ENCODE peak calls at places on chromosomes 11 and 22, in eight cellular contexts. K is HFFc6, A is dorsolateral prefrontal cortex, O is fibroblast of pulmonary artery, B is tibial nerve, P is H9, Z is sigmoid colon, X is right lobe of liver. R is an unnamed sample.

GRCh38 chr11:65854161-65854592 is 3.8 kb downstream of the CFL1 start:
- DNase-seq in K (no peak), A (no peak), O (no peak), B (no peak), P (peak), Z (peak), X (no peak), R (no peak)

GRCh38 chr11:34075178-34075820 is 23.8 kb downstream of the CAPRIN1 start:
- DNase-seq in K (peak), A (no peak), O (peak), B (no peak), P (no peak), Z (no peak), X (no peak), R (no peak)

GRCh38 chr11:69041516-69041915 is 7.2 kb upstream of the TPCN2 start:
- DNase-seq in K (no peak), A (no peak), O (no peak), B (no peak), P (no peak), Z (no peak), X (no peak), R (no peak)

GRCh38 chr11:19714093-19714386 is 1.4 kb downstream of the NAV2 start:
- DNase-seq in K (no peak), A (no peak), O (no peak), B (no peak), P (no peak), Z (peak), X (no peak), R (no peak)

GRCh38 chr11:115887727-115888126 is 383.5 kb upstream of the CADM1 start:
- DNase-seq in K (no peak), A (no peak), O (no peak), B (no peak), P (no peak), Z (no peak), X (no peak), R (no peak)

GRCh38 chr11:8567597-8568198 is 26.3 kb downstream of the STK33 start:
- DNase-seq in K (no peak), A (no peak), O (no peak), B (no peak), P (no peak), Z (no peak), X (no peak), R (no peak)

GRCh38 chr22:39935622-39936021 is 24.6 kb upstream of the TMA7B start:
- DNase-seq in K (no peak), A (no peak), O (no peak), B (no peak), P (no peak), Z (no peak), X (no peak), R (no peak)

GRCh38 chr22:31923166-31923565 is 21.2 kb upstream of the YWHAH start:
- DNase-seq in K (no peak), A (no peak), O (peak), B (peak), P (no peak), Z (peak), X (peak), R (peak)

GRCh38 chr22:49753276-49753884 is 74.3 kb downstream of the BRD1 start:
- DNase-seq in K (peak), A (peak), O (no peak), B (no peak), P (no peak), Z (no peak), X (no peak), R (peak)

GRCh38 chr11:35418282-35418846 is 994 bp downstream of the SLC1A2 start:
- DNase-seq in K (no peak), A (peak), O (no peak), B (no peak), P (peak), Z (no peak), X (no peak), R (no peak)

GRCh38 chr11:10351768-10352641 is 47.1 kb downstream of the ADM start:
- DNase-seq in K (peak), A (no peak), O (peak), B (no peak), P (peak), Z (peak), X (peak), R (no peak)

GRCh38 chr11:120516461-120517389 is 5.2 kb downstream of the GRIK4 start:
- DNase-seq in K (no peak), A (no peak), O (no peak), B (no peak), P (no peak), Z (peak), X (no peak), R (no peak)

GRCh38 chr22:50360578-50360977 is 17.5 kb downstream of the PPP6R2 start:
- DNase-seq in K (no peak), A (no peak), O (no peak), B (no peak), P (no peak), Z (no peak), X (peak), R (no peak)

GRCh38 chr22:38135133-38135706 is 24.7 kb upstream of the BAIAP2L2 start:
- DNase-seq in K (peak), A (peak), O (peak), B (no peak), P (no peak), Z (peak), X (no peak), R (no peak)

GRCh38 chr22:44291265-44292006 is 21.3 kb downstream of the SHISAL1 start:
- DNase-seq in K (no peak), A (no peak), O (no peak), B (no peak), P (no peak), Z (no peak), X (no peak), R (no peak)

GRCh38 chr11:103109818-103110388 is 677 bp downstream of the DYNC2H1 start:
- DNase-seq in K (no peak), A (no peak), O (no peak), B (no peak), P (no peak), Z (no peak), X (no peak), R (no peak)

GRCh38 chr11:44539971-44540370 is 25.5 kb upstream of the CD82 start:
- DNase-seq in K (no peak), A (no peak), O (no peak), B (no peak), P (no peak), Z (no peak), X (no peak), R (no peak)

GRCh38 chr11:9489366-9489765 is 28.6 kb downstream of the ZNF143 start:
- DNase-seq in K (peak), A (no peak), O (peak), B (no peak), P (no peak), Z (no peak), X (no peak), R (no peak)

GRCh38 chr11:11400635-11401232 is 47.7 kb upstream of the CSNK2A3 start:
- DNase-seq in K (no peak), A (no peak), O (no peak), B (no peak), P (peak), Z (no peak), X (no peak), R (no peak)

GRCh38 chr11:44530413-44531115 is 34.9 kb upstream of the CD82 start:
- DNase-seq in K (no peak), A (no peak), O (peak), B (no peak), P (no peak), Z (no peak), X (no peak), R (no peak)

GRCh38 chr22:24107668-24108067 is 73.6 kb upstream of the SUSD2 start:
- DNase-seq in K (peak), A (peak), O (peak), B (peak), P (no peak), Z (peak), X (peak), R (no peak)

GRCh38 chr22:45970709-45971388 is 6.1 kb downstream of the WNT7B start:
- DNase-seq in K (no peak), A (no peak), O (no peak), B (no peak), P (peak), Z (no peak), X (no peak), R (no peak)

GRCh38 chr11:126416542-126417090 is 61.1 kb downstream of the ST3GAL4 start:
- DNase-seq in K (no peak), A (peak), O (peak), B (peak), P (peak), Z (peak), X (peak), R (peak)

GRCh38 chr22:29912605-29913398 is 29.8 kb downstream of the MTMR3 start:
- DNase-seq in K (peak), A (no peak), O (peak), B (no peak), P (no peak), Z (no peak), X (no peak), R (no peak)

GRCh38 chr22:23038334-23038642 is 32.0 kb upstream of the GNAZ start:
- DNase-seq in K (no peak), A (no peak), O (no peak), B (no peak), P (no peak), Z (no peak), X (no peak), R (no peak)

GRCh38 chr11:15146271-15147003 is 31.7 kb downstream of the INSC start:
- DNase-seq in K (peak), A (no peak), O (peak), B (no peak), P (no peak), Z (no peak), X (no peak), R (no peak)

GRCh38 chr11:15145151-15145550 is 30.4 kb downstream of the INSC start:
- DNase-seq in K (no peak), A (no peak), O (no peak), B (no peak), P (no peak), Z (no peak), X (no peak), R (no peak)

GRCh38 chr22:50376064-50376747 is 33.1 kb downstream of the PPP6R2 start:
- DNase-seq in K (no peak), A (no peak), O (no peak), B (no peak), P (no peak), Z (no peak), X (no peak), R (no peak)

GRCh38 chr11:66288138-66288865 is 641 bp downstream of the YIF1A start:
- DNase-seq in K (no peak), A (no peak), O (no peak), B (no peak), P (no peak), Z (peak), X (peak), R (no peak)

GRCh38 chr11:28535677-28536076 is 427.5 kb downstream of the METTL15 start:
- DNase-seq in K (no peak), A (no peak), O (no peak), B (no peak), P (no peak), Z (no peak), X (no peak), R (no peak)

GRCh38 chr11:107042748-107043147 is 24.5 kb upstream of the GUCY1A2 start:
- DNase-seq in K (no peak), A (no peak), O (no peak), B (no peak), P (no peak), Z (no peak), X (no peak), R (no peak)

GRCh38 chr11:105100206-105100605 is 39.4 kb downstream of the CARD18 start:
- DNase-seq in K (no peak), A (no peak), O (no peak), B (no peak), P (peak), Z (no peak), X (no peak), R (peak)

GRCh38 chr22:37820350-37820749 is 2.8 kb upstream of the GALR3 start:
- DNase-seq in K (no peak), A (no peak), O (no peak), B (no peak), P (no peak), Z (no peak), X (no peak), R (no peak)

GRCh38 chr11:112355726-112356125 is 95.1 kb upstream of the PLET1 start:
- DNase-seq in K (peak), A (peak), O (peak), B (no peak), P (peak), Z (no peak), X (no peak), R (no peak)
- TF ChIP-seq CTCF in K (peak), A (no peak), O (peak), B (no peak), P (peak), Z (no peak), X (no peak), R (no peak)

GRCh38 chr11:54558919-54559318 is 44.9 kb downstream of the OR4C46 start:
- DNase-seq in K (no peak), A (no peak), O (no peak), B (no peak), P (no peak), Z (no peak), X (no peak), R (no peak)
- TF ChIP-seq CTCF in K (peak), A (no peak), O (no peak), B (no peak), P (peak), Z (no peak), X (no peak), R (no peak)

GRCh38 chr11:128884054-128884453 is 7.1 kb upstream of the KCNJ5 start:
- DNase-seq in K (no peak), A (no peak), O (no peak), B (no peak), P (no peak), Z (no peak), X (no peak), R (no peak)

GRCh38 chr11:128878455-128878854 is 11.4 kb upstream of the KCNJ1 start:
- DNase-seq in K (no peak), A (no peak), O (no peak), B (no peak), P (no peak), Z (no peak), X (no peak), R (no peak)

GRCh38 chr11:128882451-128882850 is 8.7 kb upstream of the KCNJ5 start:
- DNase-seq in K (no peak), A (no peak), O (no peak), B (no peak), P (no peak), Z (no peak), X (no peak), R (no peak)

GRCh38 chr11:128879817-128880216 is 11.3 kb upstream of the KCNJ5 start:
- DNase-seq in K (no peak), A (no peak), O (no peak), B (no peak), P (no peak), Z (peak), X (no peak), R (no peak)

GRCh38 chr11:128881221-128881620 is 9.9 kb upstream of the KCNJ5 start:
- DNase-seq in K (no peak), A (no peak), O (no peak), B (no peak), P (no peak), Z (peak), X (no peak), R (no peak)
- TF ChIP-seq CTCF in K (no peak), A (no peak), O (no peak), B (no peak), P (no peak), Z (no peak), X (no peak), R (no peak)

GRCh38 chr11:110095554-110095953 is 2.4 kb downstream of the ZC3H12C start:
- DNase-seq in K (no peak), A (no peak), O (no peak), B (no peak), P (no peak), Z (no peak), X (no peak), R (no peak)

GRCh38 chr11:110096369-110096976 is 3.3 kb downstream of the ZC3H12C start:
- DNase-seq in K (no peak), A (no peak), O (no peak), B (no peak), P (no peak), Z (no peak), X (no peak), R (no peak)

GRCh38 chr11:110100476-110101240 is 7.5 kb downstream of the ZC3H12C start:
- DNase-seq in K (no peak), A (no peak), O (no peak), B (no peak), P (no peak), Z (no peak), X (no peak), R (no peak)

GRCh38 chr11:110097459-110098012 is 4.3 kb downstream of the ZC3H12C start:
- DNase-seq in K (no peak), A (no peak), O (peak), B (no peak), P (no peak), Z (no peak), X (no peak), R (no peak)

GRCh38 chr11:110098645-110099044 is 5.5 kb downstream of the ZC3H12C start:
- DNase-seq in K (no peak), A (no peak), O (no peak), B (no peak), P (no peak), Z (no peak), X (no peak), R (no peak)
- TF ChIP-seq CTCF in K (no peak), A (no peak), O (no peak), B (no peak), P (no peak), Z (no peak), X (no peak), R (no peak)

GRCh38 chr11:61577383-61578118 is 3.3 kb downstream of the SYT7 start:
- DNase-seq in K (no peak), A (no peak), O (no peak), B (no peak), P (peak), Z (no peak), X (no peak), R (no peak)
- TF ChIP-seq CTCF in K (peak), A (no peak), O (peak), B (no peak), P (peak), Z (no peak), X (peak), R (no peak)